ENCODE peak calls at places on chromosomes 2 and 18, in four cellular contexts. One of them, this sample, is unnamed.
A peak's percentile ranks its signal among the peaks of the same experiment; 100 is the strongest.

GRCh38 chr2:202375611-202376408 is at the start of gene BMPR2:
- DNase-seq in HCT116: peak; percentile 56
- DNase-seq in K562: peak; percentile 88
- DNase-seq in HepG2: peak; percentile 83
- DNase-seq in this sample: peak; percentile 48

GRCh38 chr2:144376926-144377325 is 143.0 kb downstream of the ZEB2 start:
- DNase-seq in HCT116: no peak
- DNase-seq in K562: no peak
- DNase-seq in HepG2: no peak
- DNase-seq in this sample: no peak

GRCh38 chr2:160694631-160695030 is 201.0 kb upstream of the RBMS1 start:
- DNase-seq in HCT116: no peak
- DNase-seq in K562: no peak
- DNase-seq in HepG2: no peak
- DNase-seq in this sample: no peak

GRCh38 chr2:211455225-211455841 is 898.9 kb downstream of the CPS1 start:
- DNase-seq in HCT116: peak; percentile 39
- DNase-seq in K562: peak; percentile 23
- DNase-seq in HepG2: peak; percentile 49
- DNase-seq in this sample: peak; percentile 46

GRCh38 chr2:116317111-116317510 is 1497.4 kb upstream of the DDX18 start:
- DNase-seq in HCT116: no peak
- DNase-seq in K562: no peak
- DNase-seq in HepG2: no peak
- DNase-seq in this sample: no peak

GRCh38 chr2:20650412-20650879 is 452 bp downstream of the HS1BP3 start:
- DNase-seq in HCT116: no peak
- DNase-seq in K562: peak; percentile 16
- DNase-seq in HepG2: no peak
- DNase-seq in this sample: no peak

GRCh38 chr2:238921259-238921658 is 73.4 kb downstream of the TWIST2 start:
- DNase-seq in HCT116: no peak
- DNase-seq in K562: no peak
- DNase-seq in HepG2: no peak
- DNase-seq in this sample: no peak

GRCh38 chr2:27303093-27304025 is 4.9 kb downstream of the UCN start:
- DNase-seq in HCT116: peak; percentile 70
- DNase-seq in K562: peak; percentile 82
- DNase-seq in HepG2: peak; percentile 86
- DNase-seq in this sample: no peak

GRCh38 chr2:794554-795244 is 117.5 kb upstream of the TMEM18 start:
- DNase-seq in HCT116: no peak
- DNase-seq in K562: no peak
- DNase-seq in HepG2: no peak
- DNase-seq in this sample: no peak

GRCh38 chr2:152646775-152647174 is 70.5 kb downstream of the PRPF40A start:
- DNase-seq in HCT116: no peak
- DNase-seq in K562: no peak
- DNase-seq in HepG2: peak; percentile 27
- DNase-seq in this sample: peak; percentile 52

GRCh38 chr18:8948471-8949149 is 153.9 kb upstream of the NDUFV2 start:
- DNase-seq in HCT116: no peak
- DNase-seq in K562: peak; percentile 64
- DNase-seq in HepG2: no peak
- DNase-seq in this sample: no peak

GRCh38 chr18:62389761-62390481 is 64.8 kb downstream of the TNFRSF11A start:
- DNase-seq in HCT116: no peak
- DNase-seq in K562: peak; percentile 42
- DNase-seq in HepG2: no peak
- DNase-seq in this sample: no peak

GRCh38 chr2:45182667-45183620 is 173.7 kb upstream of the SIX2 start:
- DNase-seq in HCT116: no peak
- DNase-seq in K562: no peak
- DNase-seq in HepG2: no peak
- DNase-seq in this sample: no peak

GRCh38 chr2:133248264-133248663 is 320.0 kb downstream of the NCKAP5 start:
- DNase-seq in HCT116: no peak
- DNase-seq in K562: no peak
- DNase-seq in HepG2: no peak
- DNase-seq in this sample: no peak

GRCh38 chr2:219622472-219622871 is 5.0 kb upstream of the SLC4A3 start:
- DNase-seq in HCT116: no peak
- DNase-seq in K562: no peak
- DNase-seq in HepG2: no peak
- DNase-seq in this sample: no peak

GRCh38 chr2:207501797-207502196 is 28.0 kb upstream of the CREB1 start:
- DNase-seq in HCT116: no peak
- DNase-seq in K562: no peak
- DNase-seq in HepG2: no peak
- DNase-seq in this sample: no peak

GRCh38 chr2:170361359-170361936 is 183.5 kb downstream of the MYO3B start:
- DNase-seq in HCT116: peak; percentile 47
- DNase-seq in K562: peak; percentile 90
- DNase-seq in HepG2: peak; percentile 48
- DNase-seq in this sample: peak; percentile 15

GRCh38 chr18:46754661-46755292 is 2.1 kb downstream of the ST8SIA5 start:
- DNase-seq in HCT116: no peak
- DNase-seq in K562: peak; percentile 9
- DNase-seq in HepG2: peak; percentile 2
- DNase-seq in this sample: no peak

GRCh38 chr2:60552851-60553495 is 481 bp downstream of the BCL11A start:
- DNase-seq in HCT116: no peak
- DNase-seq in K562: no peak
- DNase-seq in HepG2: no peak
- DNase-seq in this sample: no peak

GRCh38 chr2:200121931-200122330 is 166.5 kb downstream of the MAIP1 start:
- DNase-seq in HCT116: no peak
- DNase-seq in K562: no peak
- DNase-seq in HepG2: no peak
- DNase-seq in this sample: no peak

GRCh38 chr2:189162566-189162965 is 17.0 kb downstream of the COL5A2 start:
- DNase-seq in HCT116: no peak
- DNase-seq in K562: no peak
- DNase-seq in HepG2: no peak
- DNase-seq in this sample: no peak

GRCh38 chr2:189164732-189165131 is 14.8 kb downstream of the COL5A2 start:
- DNase-seq in HCT116: no peak
- DNase-seq in K562: no peak
- DNase-seq in HepG2: no peak
- DNase-seq in this sample: no peak

GRCh38 chr2:189163889-189164288 is 15.7 kb downstream of the COL5A2 start:
- DNase-seq in HCT116: no peak
- DNase-seq in K562: no peak
- DNase-seq in HepG2: no peak
- DNase-seq in this sample: no peak

GRCh38 chr2:189168876-189169499 is 10.6 kb downstream of the COL5A2 start:
- DNase-seq in HCT116: no peak
- DNase-seq in K562: no peak
- DNase-seq in HepG2: no peak
- DNase-seq in this sample: no peak

GRCh38 chr2:189165656-189166380 is 13.7 kb downstream of the COL5A2 start:
- DNase-seq in HCT116: no peak
- DNase-seq in K562: no peak
- DNase-seq in HepG2: no peak
- DNase-seq in this sample: no peak
- H3K4me3 ChIP-seq in HCT116: no peak overlapping the region
- H3K4me3 ChIP-seq in K562: no peak overlapping the region
- H3K4me3 ChIP-seq in HepG2: no peak overlapping the region
- H3K4me3 ChIP-seq in this sample: no peak overlapping the region

GRCh38 chr2:10370390-10370789 is 67.7 kb downstream of the HPCAL1 start:
- DNase-seq in HCT116: no peak
- DNase-seq in K562: no peak
- DNase-seq in HepG2: no peak
- DNase-seq in this sample: no peak
- TF ChIP-seq TCF7L2 in HCT116: no peak
- TF ChIP-seq TCF7L2 in K562: no peak
- TF ChIP-seq TCF7L2 in HepG2: no peak
- TF ChIP-seq TCF7L2 in this sample: no peak

GRCh38 chr18:75857558-75857957 is 430.1 kb upstream of the SMIM21 start:
- DNase-seq in HCT116: no peak
- DNase-seq in K562: no peak
- DNase-seq in HepG2: no peak
- DNase-seq in this sample: no peak
- TF ChIP-seq POLR2AphosphoS5 in HCT116: no peak
- TF ChIP-seq POLR2AphosphoS5 in K562: no peak
- TF ChIP-seq POLR2AphosphoS5 in HepG2: no peak
- TF ChIP-seq POLR2AphosphoS5 in this sample: no peak

GRCh38 chr2:96325038-96325883 is at the start of gene ITPRIPL1:
- DNase-seq in HCT116: no peak
- DNase-seq in K562: no peak
- DNase-seq in HepG2: peak; percentile 26
- DNase-seq in this sample: no peak
- H3K4me3 ChIP-seq in HCT116: peak within 1 kb of the TSS; percentile 72
- H3K4me3 ChIP-seq in K562: peak within 1 kb of the TSS; percentile 44
- H3K4me3 ChIP-seq in HepG2: peak within 1 kb of the TSS; percentile 76
- H3K4me3 ChIP-seq in this sample: peak within 1 kb of the TSS; percentile 69

GRCh38 chr18:3594760-3595241 is 144.8 kb downstream of the TGIF1 start:
- DNase-seq in HCT116: no peak
- DNase-seq in K562: peak; percentile 62
- DNase-seq in HepG2: peak; percentile 30
- DNase-seq in this sample: no peak

GRCh38 chr18:3592864-3593263 is 142.9 kb downstream of the TGIF1 start:
- DNase-seq in HCT116: no peak
- DNase-seq in K562: no peak
- DNase-seq in HepG2: no peak
- DNase-seq in this sample: no peak

GRCh38 chr18:3595282-3596273 is 145.6 kb downstream of the TGIF1 start:
- DNase-seq in HCT116: no peak
- DNase-seq in K562: peak; percentile 86
- DNase-seq in HepG2: peak; percentile 92
- DNase-seq in this sample: peak; percentile 91

GRCh38 chr18:3593904-3594759 is 144.2 kb downstream of the TGIF1 start:
- DNase-seq in HCT116: peak; percentile 95
- DNase-seq in K562: peak; percentile 97
- DNase-seq in HepG2: peak; percentile 96
- DNase-seq in this sample: peak; percentile 95

GRCh38 chr18:3593381-3593903 is 143.5 kb downstream of the TGIF1 start:
- DNase-seq in HCT116: no peak
- DNase-seq in K562: peak; percentile 77
- DNase-seq in HepG2: no peak
- DNase-seq in this sample: no peak
- TF ChIP-seq TCF7L2 in HCT116: no peak
- TF ChIP-seq TCF7L2 in K562: no peak
- TF ChIP-seq TCF7L2 in HepG2: no peak
- TF ChIP-seq TCF7L2 in this sample: peak; percentile 48

DNA sequence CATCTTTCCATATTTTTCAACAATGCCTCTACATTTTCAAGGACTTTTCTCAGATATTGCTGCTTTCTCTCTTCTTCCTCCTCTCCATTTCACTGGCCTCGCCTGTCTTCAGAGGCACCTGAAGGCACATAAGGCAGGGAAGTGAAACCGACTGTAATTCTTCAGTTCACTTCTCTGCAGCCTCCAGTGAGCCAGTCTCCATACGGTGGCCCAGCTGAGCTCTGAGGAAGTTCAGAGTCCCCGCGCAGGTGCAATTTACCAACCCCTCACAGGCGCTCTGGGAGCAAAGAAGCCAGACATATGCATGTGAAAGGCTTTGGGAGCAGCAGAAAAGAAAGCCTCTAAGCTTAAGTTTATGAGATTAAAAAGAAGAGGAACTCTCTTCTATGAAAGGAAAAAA is 12.4 kb downstream of the KLHL14 start:
- DNase-seq in HCT116: no peak
- DNase-seq in K562: no peak
- DNase-seq in HepG2: no peak
- DNase-seq in this sample: no peak
- TF ChIP-seq POLR2AphosphoS5 in HCT116: no peak
- TF ChIP-seq POLR2AphosphoS5 in K562: no peak
- TF ChIP-seq POLR2AphosphoS5 in HepG2: no peak
- TF ChIP-seq POLR2AphosphoS5 in this sample: no peak

GRCh38 chr2:69380072-69380917 is 6.7 kb downstream of the GFPT1 start:
- DNase-seq in HCT116: no peak
- DNase-seq in K562: no peak
- DNase-seq in HepG2: no peak
- DNase-seq in this sample: no peak
- H3K4me3 ChIP-seq in HCT116: no peak overlapping the region
- H3K4me3 ChIP-seq in K562: no peak overlapping the region
- H3K4me3 ChIP-seq in HepG2: no peak overlapping the region
- H3K4me3 ChIP-seq in this sample: no peak overlapping the region

This sample was measured in Panc1.